ENCODE peak calls at places on chromosomes 12 and 14, in five cellular contexts. A, O, L, K and M are unnamed samples. For H3K4me1 and H3K9me3, the result is how much of the 10 kb centered on the place peaks cover.

GRCh38 chr12:116535241-116535640 is 23.9 kb upstream of the MAP1LC3B2 start:
- DNase-seq in A (no peak), O (no peak), L (no peak), K (no peak), M (no peak)

GRCh38 chr12:81668475-81668874 is 90.7 kb downstream of the PPFIA2 start:
- DNase-seq in A (no peak), L (no peak), O (no peak), K (peak), M (no peak)

GRCh38 chr12:101172316-101172715 is 37.7 kb downstream of the SLC5A8 start:
- DNase-seq in O (no peak), L (no peak), A (no peak), K (peak), M (no peak)

GRCh38 chr12:109150124-109150640 is 33.8 kb downstream of the ACACB start:
- DNase-seq in O (no peak), L (no peak), K (no peak), A (no peak), M (no peak)

GRCh38 chr12:12016284-12017100 is 54.2 kb upstream of the BCL2L14 start:
- DNase-seq in A (no peak), K (peak), O (peak), L (no peak), M (no peak)

GRCh38 chr14:52998376-52999010 is 47.6 kb upstream of the FERMT2 start:
- DNase-seq in K (peak), A (no peak), L (no peak), O (no peak), M (no peak)

GRCh38 chr12:1531160-1531653 is 63.2 kb downstream of the FBXL14 start:
- DNase-seq in O (no peak), L (no peak), K (peak), A (no peak), M (no peak)

GRCh38 chr14:80544366-80544765 is 333.1 kb upstream of the DIO2 start:
- DNase-seq in K (no peak), L (no peak), A (no peak), O (no peak), M (no peak)

DNA sequence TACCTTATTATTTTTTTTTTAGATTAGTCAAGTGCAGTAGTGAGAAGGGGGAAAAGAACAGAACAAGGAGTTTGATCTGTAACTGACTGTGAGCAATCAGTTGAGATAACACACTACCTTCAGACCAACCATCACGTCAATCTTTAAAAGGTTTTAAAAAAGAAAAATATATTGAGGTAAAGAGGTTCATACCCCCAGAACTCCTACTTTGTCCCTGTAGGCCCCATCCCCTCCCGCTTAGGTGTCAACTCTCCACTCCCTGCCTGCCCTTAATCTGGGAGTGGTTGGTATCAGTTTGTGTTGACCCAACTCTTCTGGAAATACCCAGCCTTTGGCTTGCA is 16.2 kb downstream of the MMP14 start:
- DNase-seq in O (no peak), L (no peak), A (no peak), K (no peak), M (no peak)
- H3K4me1 ChIP-seq in O (under half), L (under half), A (half or more), K (half or more), M (half or more)

GRCh38 chr12:132582582-132583279 is 27.7 kb downstream of the LRCOL1 start:
- DNase-seq in A (no peak), L (no peak), O (no peak), K (no peak), M (no peak)
- H3K4me3 ChIP-seq in A (peak), L (no peak), O (no peak), K (no peak), M (peak)

DNA sequence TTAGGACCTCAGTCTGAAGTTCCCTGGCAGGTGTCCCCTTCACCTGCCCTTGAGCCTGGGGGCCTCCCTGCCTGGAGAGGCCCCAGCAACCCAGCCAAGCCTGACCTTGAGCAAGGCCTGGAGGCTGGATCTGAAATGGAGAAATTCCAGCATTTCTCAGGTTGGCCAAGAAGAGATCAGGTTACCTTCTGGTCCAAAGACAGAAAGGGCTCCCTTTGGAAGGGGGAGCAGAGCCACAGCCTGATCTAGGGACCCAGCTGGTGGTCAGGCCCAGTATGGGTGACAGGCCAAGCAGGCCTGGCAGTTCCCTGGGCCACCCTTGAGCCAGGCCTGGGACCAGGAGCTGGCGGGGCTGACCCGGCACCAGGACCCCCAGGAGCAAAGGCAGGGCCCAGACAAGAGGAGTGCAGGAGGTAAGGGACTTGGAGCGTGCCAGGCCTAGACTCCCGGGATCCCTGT is 82.8 kb downstream of the TNFAIP2 start:
- DNase-seq in L (no peak), A (no peak), K (peak), O (no peak), M (no peak)
- H3K9me3 ChIP-seq in L (under half), A (under half), K (under half), O (under half), M (under half)

GRCh38 chr12:65885716-65886115 is 61.4 kb downstream of the HMGA2 start:
- DNase-seq in A (no peak), L (no peak), O (no peak), K (no peak), M (no peak)

GRCh38 chr12:65889144-65889880 is 65.0 kb downstream of the HMGA2 start:
- DNase-seq in K (no peak), L (no peak), O (no peak), A (no peak), M (no peak)

GRCh38 chr12:65891219-65891618 is 66.9 kb downstream of the HMGA2 start:
- DNase-seq in O (no peak), K (peak), A (no peak), L (no peak), M (no peak)

GRCh38 chr12:65885312-65885711 is 61.0 kb downstream of the HMGA2 start:
- DNase-seq in A (no peak), L (no peak), K (peak), O (no peak), M (no peak)

DNA sequence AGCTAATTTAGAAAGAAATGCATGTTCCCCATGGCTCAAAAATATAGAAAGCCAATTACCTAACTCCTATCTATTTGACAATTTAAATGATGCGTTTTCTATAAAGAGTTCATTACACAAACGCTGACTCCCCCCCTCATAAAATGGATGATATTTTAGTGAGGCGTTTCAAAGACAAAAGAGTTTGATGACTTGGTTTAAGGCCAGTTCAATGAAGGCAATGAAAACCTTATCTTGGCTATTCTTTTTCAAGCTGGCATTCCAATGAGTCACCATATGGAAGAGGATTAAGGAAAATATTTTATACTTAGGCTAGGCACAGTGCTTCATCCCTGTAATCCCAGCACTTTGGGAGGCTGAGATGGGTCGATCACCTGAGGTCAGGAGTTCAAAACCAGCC is 62.7 kb downstream of the HMGA2 start:
- DNase-seq in A (no peak), O (no peak), L (no peak), K (peak), M (no peak)
- H3K4me1 ChIP-seq in A (under half), O (under half), L (under half), K (half or more), M (under half)

DNA sequence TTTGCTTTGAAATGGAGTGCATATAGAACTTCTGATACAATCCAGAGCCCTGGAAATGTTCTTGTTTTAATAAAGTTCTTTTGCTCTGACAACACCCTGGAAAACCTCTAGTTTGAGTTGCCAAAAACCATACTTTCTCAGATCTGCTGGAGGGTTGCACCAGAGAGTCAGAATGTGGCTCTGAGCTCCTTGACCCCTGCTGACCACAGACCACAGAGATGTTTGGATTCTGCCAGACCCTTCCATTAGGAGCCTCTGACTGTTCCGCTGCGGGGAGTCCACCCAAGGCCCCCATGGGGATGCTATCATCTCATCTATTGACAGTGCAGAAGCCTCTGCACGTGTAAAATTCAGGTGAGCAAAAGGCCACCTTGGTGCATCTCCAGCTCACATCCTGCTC is 332.6 kb downstream of the GLT1D1 start:
- DNase-seq in O (no peak), K (peak), L (no peak), A (no peak), M (no peak)
- H3K4me3 ChIP-seq in O (no peak), K (no peak), L (no peak), A (no peak), M (no peak)

GRCh38 chr12:34301251-34302130 is 279.2 kb downstream of the ALG10 start:
- DNase-seq in K (no peak), L (no peak), A (no peak), O (no peak), M (peak)
- H3K9me3 ChIP-seq in K (under half), L (under half), A (under half), O (under half), M (under half)

GRCh38 chr14:56129092-56129491 is 10.9 kb downstream of the PELI2 start:
- DNase-seq in O (no peak), L (no peak), A (no peak), K (no peak), M (no peak)

GRCh38 chr14:56127156-56127555 is 8.9 kb downstream of the PELI2 start:
- DNase-seq in O (no peak), L (no peak), A (no peak), K (no peak), M (no peak)

GRCh38 chr14:56124296-56124695 is 6.1 kb downstream of the PELI2 start:
- DNase-seq in K (peak), O (no peak), L (no peak), A (no peak), M (no peak)

GRCh38 chr14:56125772-56126411 is 7.7 kb downstream of the PELI2 start:
- DNase-seq in K (no peak), O (no peak), A (no peak), L (no peak), M (no peak)

DNA sequence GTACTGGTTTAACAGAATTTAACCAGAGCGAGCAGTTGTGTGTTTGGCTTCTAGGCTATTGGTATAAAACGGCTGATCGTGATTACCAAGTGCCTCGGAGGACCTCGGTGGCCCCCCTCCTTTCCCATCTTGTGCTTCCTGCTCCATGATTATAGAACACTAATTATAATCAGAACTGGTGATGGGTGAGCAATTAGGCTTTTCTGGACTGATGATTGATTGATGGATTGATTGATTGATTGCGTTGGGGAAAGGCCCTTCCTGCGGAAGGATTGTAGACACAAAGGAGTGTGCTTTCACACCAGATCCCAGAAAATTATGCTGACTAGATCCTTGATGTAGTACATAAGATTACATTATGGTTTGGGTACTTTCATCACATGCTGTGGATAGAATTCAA is 8.3 kb downstream of the PELI2 start:
- DNase-seq in K (no peak), L (no peak), O (no peak), A (no peak), M (no peak)
- H3K4me1 ChIP-seq in K (under half), L (under half), O (under half), A (under half), M (under half)

DNA sequence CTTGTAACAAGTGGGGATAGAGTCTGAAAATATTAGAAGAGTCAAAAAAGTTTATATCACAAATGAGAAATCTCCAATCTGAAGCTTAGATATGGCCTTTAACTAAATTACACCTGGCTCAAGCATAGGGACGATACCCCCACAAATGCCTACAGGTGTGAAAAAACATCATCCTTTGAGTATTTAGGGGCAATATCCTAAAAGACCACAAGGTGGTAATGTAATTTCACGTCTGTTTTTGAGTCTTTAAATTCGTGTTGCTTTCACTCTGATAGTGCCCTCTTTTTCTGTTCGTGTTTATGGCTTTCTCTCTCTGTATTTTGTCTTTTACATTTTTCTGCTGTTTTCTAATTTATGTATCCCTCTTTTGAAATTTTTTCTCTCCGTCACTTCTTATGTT is 84.3 kb downstream of the ETNK1 start:
- DNase-seq in K (peak), O (no peak), A (no peak), L (no peak), M (no peak)
- H3K4me3 ChIP-seq in K (peak), O (no peak), A (no peak), L (peak), M (no peak)